ENCODE peak calls at places on chromosome 4, in eight cellular contexts. A is K562, L is HCT116, F is GM23338, P is HepG2, X is H1, G is GM12878, M is SK-N-MC. C is an unnamed sample.

GRCh38 chr4:10212901-10213300 is 96.3 kb upstream of the WDR1 start:
- DNase-seq in M (no peak), G (no peak), F (no peak), X (no peak), L (no peak), A (no peak), P (no peak), C (no peak)

GRCh38 chr4:11073621-11074051 is 355.1 kb downstream of the HS3ST1 start:
- DNase-seq in P (no peak), M (no peak), G (no peak), A (no peak), F (peak), L (no peak), X (no peak), C (no peak)

GRCh38 chr4:141041021-141041476 is 92.2 kb downstream of the RNF150 start:
- DNase-seq in L (no peak), P (no peak), A (no peak), F (no peak), X (no peak), M (no peak), G (no peak), C (no peak)

GRCh38 chr4:140256335-140256734 is 102.4 kb upstream of the MAML3 start:
- DNase-seq in X (no peak), L (no peak), A (no peak), G (no peak), M (no peak), P (peak), F (no peak), C (peak)

GRCh38 chr4:83657336-83657735 is 121.4 kb downstream of the GPAT3 start:
- DNase-seq in L (no peak), M (no peak), A (no peak), P (no peak), G (no peak), F (no peak), X (no peak), C (no peak)

GRCh38 chr4:126850286-126850685 is 782.5 kb upstream of the INTU start:
- DNase-seq in M (no peak), G (no peak), X (no peak), P (no peak), F (no peak), A (peak), L (peak), C (peak)

GRCh38 chr4:6688879-6689505 is 4.7 kb upstream of the S100P start:
- DNase-seq in X (peak), A (peak), P (peak), G (no peak), L (peak), M (no peak), F (peak), C (peak)

GRCh38 chr4:84971319-84971932 is 4.9 kb upstream of the WDFY3 start:
- DNase-seq in X (no peak), F (peak), A (no peak), P (peak), G (no peak), M (peak), L (peak), C (peak)

GRCh38 chr4:44194365-44194764 is 254.2 kb downstream of the KCTD8 start:
- DNase-seq in P (no peak), L (no peak), A (no peak), X (no peak), F (no peak), G (no peak), M (no peak), C (peak)

GRCh38 chr4:150348079-150348478 is 233.9 kb upstream of the MAB21L2 start:
- DNase-seq in F (no peak), A (no peak), G (no peak), P (no peak), L (peak), M (no peak), X (no peak), C (peak)

GRCh38 chr4:40856836-40857362 is 107.1 kb downstream of the NSUN7 start:
- DNase-seq in X (peak), A (peak), P (no peak), G (no peak), F (peak), M (no peak), L (no peak), C (peak)

GRCh38 chr4:176302283-176303275 is 17.2 kb upstream of the SPCS3 start:
- DNase-seq in G (no peak), P (no peak), L (peak), F (no peak), X (no peak), A (no peak), M (no peak), C (no peak)

GRCh38 chr4:6576512-6576911 is 1.5 kb downstream of the MAN2B2 start:
- DNase-seq in A (no peak), G (no peak), L (no peak), P (no peak), X (no peak), F (no peak), M (no peak), C (no peak)

GRCh38 chr4:102826105-102826889 is 1.1 kb downstream of the UBE2D3 start:
- DNase-seq in X (peak), F (no peak), A (no peak), P (no peak), G (no peak), M (no peak), L (no peak), C (no peak)

GRCh38 chr4:141247430-141247780 is 26.7 kb downstream of the ZNF330 start:
- DNase-seq in A (no peak), F (no peak), X (no peak), P (no peak), G (no peak), M (no peak), L (no peak), C (no peak)

GRCh38 chr4:93466440-93466839 is 362.1 kb upstream of the ATOH1 start:
- DNase-seq in P (no peak), L (no peak), A (no peak), X (no peak), F (peak), G (no peak), M (no peak), C (no peak)

GRCh38 chr4:170388255-170388654 is 298.5 kb upstream of the AADAT start:
- DNase-seq in G (no peak), X (no peak), L (no peak), P (no peak), A (no peak), M (no peak), F (no peak), C (no peak)

GRCh38 chr4:127604949-127605709 is 27.6 kb upstream of the INTU start:
- DNase-seq in F (peak), X (peak), G (no peak), A (peak), P (peak), L (peak), M (no peak), C (peak)

GRCh38 chr4:10173754-10174749 is 57.5 kb upstream of the WDR1 start:
- DNase-seq in G (no peak), X (no peak), P (no peak), F (no peak), A (no peak), L (no peak), M (no peak), C (no peak)

GRCh38 chr4:155530290-155530689 is 136.4 kb upstream of the GUCY1A1 start:
- DNase-seq in F (no peak), L (no peak), G (no peak), P (no peak), A (no peak), M (no peak), X (no peak), C (peak)

GRCh38 chr4:11011249-11011648 is 326.7 kb upstream of the CLNK start:
- DNase-seq in F (no peak), A (no peak), L (no peak), M (no peak), P (no peak), X (no peak), G (no peak), C (no peak)

GRCh38 chr4:48827622-48828021 is 3.3 kb upstream of the OCIAD1 start:
- DNase-seq in A (no peak), L (no peak), F (no peak), P (no peak), M (no peak), X (no peak), G (no peak), C (no peak)
- TF ChIP-seq POLR2AphosphoS5 in A (no peak), L (no peak), F (no peak), P (no peak), M (no peak), X (no peak), G (no peak), C (no peak)

GRCh38 chr4:1403177-1403583 is 3.1 kb downstream of the NKX1-1 start:
- DNase-seq in G (no peak), F (peak), L (no peak), M (no peak), A (no peak), X (no peak), P (no peak), C (no peak)
- TF ChIP-seq EZH2 in G (no peak), F (peak), L (no peak), M (no peak), A (no peak), X (peak), P (no peak), C (peak)

DNA sequence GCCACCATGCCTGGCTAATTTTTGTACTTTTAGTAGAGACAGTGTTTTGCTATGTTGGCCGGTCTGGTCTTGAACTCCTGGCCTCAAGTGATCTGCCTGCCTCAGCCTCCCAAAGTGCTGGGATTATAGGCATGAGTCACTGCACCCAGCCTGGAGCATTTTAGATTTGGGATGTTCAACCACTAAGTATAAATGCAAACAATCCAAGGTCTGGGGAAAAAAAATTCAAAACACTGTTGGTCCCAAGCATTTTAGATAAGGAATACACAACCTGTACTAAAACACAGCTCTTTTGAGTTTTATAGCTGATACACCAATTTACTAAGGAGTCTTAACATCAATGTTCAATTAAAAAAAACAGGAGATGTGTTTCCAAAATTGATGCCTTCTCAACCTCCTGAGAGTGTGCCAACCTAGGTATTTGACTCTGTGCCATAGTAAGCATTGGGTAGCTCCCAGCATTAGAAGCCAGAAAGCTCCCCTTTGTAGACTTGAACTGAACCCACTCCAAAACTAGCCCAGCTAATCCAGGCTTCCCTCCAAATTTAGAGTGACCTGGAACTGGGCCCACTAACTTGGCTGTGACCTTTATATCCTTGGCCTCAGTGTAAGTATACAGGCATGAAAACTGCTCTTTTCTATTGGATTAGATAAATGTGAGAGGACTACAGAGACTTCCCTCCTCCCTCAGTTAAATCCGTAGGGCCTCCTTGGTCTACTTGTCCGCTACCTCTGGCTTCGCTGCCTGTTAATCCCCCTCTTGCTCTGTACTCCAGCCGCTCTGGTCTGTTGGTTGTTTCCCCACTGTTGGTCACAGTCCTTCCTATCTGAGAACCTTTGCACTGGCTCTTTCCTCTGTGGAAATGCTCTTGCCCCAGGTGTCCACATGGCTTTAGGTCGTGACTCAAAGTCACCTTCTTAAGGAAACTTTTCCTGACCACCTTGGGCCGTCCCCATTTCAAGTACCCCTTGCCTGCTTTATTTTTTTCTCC is 77.6 kb downstream of the CCKAR start:
- DNase-seq in F (no peak), M (no peak), G (no peak), P (no peak), X (no peak), A (no peak), L (no peak), C (no peak)
- TF ChIP-seq POLR2AphosphoS5 in F (no peak), M (no peak), G (no peak), P (no peak), X (no peak), A (no peak), L (no peak), C (no peak)

GRCh38 chr4:80171656-80172055 is 25.6 kb upstream of the PRDM8 start:
- DNase-seq in P (no peak), A (no peak), M (no peak), L (no peak), X (no peak), G (no peak), F (no peak), C (no peak)

GRCh38 chr4:80173387-80173786 is 23.9 kb upstream of the PRDM8 start:
- DNase-seq in F (no peak), M (no peak), P (no peak), G (no peak), A (no peak), X (no peak), L (no peak), C (peak)

GRCh38 chr4:80171251-80171650 is 26.1 kb upstream of the PRDM8 start:
- DNase-seq in G (no peak), A (no peak), X (no peak), L (no peak), P (no peak), M (no peak), F (no peak), C (no peak)

GRCh38 chr4:80173841-80174240 is 23.5 kb upstream of the PRDM8 start:
- DNase-seq in L (no peak), G (no peak), X (no peak), A (no peak), M (no peak), F (no peak), P (no peak), C (no peak)

GRCh38 chr4:80172203-80172602 is 25.1 kb upstream of the PRDM8 start:
- DNase-seq in L (no peak), P (no peak), G (no peak), F (no peak), M (no peak), X (no peak), A (no peak), C (no peak)
- TF ChIP-seq EZH2 in L (no peak), P (no peak), G (no peak), F (no peak), M (no peak), X (no peak), A (no peak), C (no peak)

GRCh38 chr4:60378010-60378409 is 822.1 kb upstream of the ADGRL3 start:
- DNase-seq in X (no peak), L (no peak), M (no peak), F (no peak), A (no peak), G (no peak), P (no peak), C (no peak)
- TF ChIP-seq POLR2AphosphoS5 in X (no peak), L (no peak), M (no peak), F (no peak), A (no peak), G (no peak), P (no peak), C (no peak)

DNA sequence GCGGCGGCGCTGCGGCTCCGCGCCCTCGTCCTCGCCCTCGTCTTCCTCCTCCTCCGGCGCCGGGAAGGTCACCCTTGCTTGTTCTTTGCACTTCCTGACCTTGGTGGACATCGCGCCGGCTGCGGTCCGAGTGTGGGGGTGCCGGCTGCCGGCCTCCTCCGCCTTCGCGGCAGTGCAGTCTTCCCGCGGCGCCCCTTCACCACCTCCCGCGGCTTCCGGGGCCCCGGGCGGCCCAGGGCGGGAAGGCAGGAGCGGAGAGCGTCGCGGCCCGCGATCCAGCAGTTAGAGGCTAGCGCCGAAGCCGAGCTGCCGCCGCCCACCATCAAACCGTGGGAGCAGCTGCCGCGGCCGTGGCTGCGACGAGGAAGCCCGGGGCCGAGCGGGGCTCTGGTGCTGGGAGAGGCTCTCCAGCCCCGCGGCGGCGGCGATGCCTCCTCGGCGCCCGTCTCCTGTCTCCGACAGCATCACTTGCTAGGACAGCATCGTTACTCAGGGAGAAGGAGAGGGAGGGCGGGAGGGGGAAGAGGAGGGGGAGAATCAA is at the start of gene TRPC3:
- DNase-seq in L (no peak), F (peak), G (no peak), M (no peak), A (peak), P (no peak), X (peak), C (peak)
- TF ChIP-seq EZH2 in L (no peak), F (no peak), G (no peak), M (no peak), A (peak), P (no peak), X (peak), C (peak)

GRCh38 chr4:25551608-25552007 is 104.0 kb upstream of the SLC34A2 start:
- DNase-seq in X (no peak), P (no peak), L (no peak), M (no peak), F (no peak), G (no peak), A (no peak), C (no peak)
- TF ChIP-seq POLR2AphosphoS5 in X (no peak), P (no peak), L (no peak), M (no peak), F (no peak), G (no peak), A (no peak), C (no peak)

GRCh38 chr4:8552024-8552423 is 28.2 kb upstream of the GPR78 start:
- DNase-seq in X (no peak), L (no peak), M (no peak), P (no peak), A (no peak), F (no peak), G (no peak), C (no peak)

GRCh38 chr4:8553216-8553615 is 27.0 kb upstream of the GPR78 start:
- DNase-seq in A (no peak), M (no peak), L (no peak), P (no peak), X (no peak), F (no peak), G (no peak), C (no peak)

GRCh38 chr4:8554555-8555100 is 25.6 kb upstream of the GPR78 start:
- DNase-seq in L (no peak), P (no peak), G (no peak), A (no peak), M (no peak), X (no peak), F (no peak), C (no peak)

GRCh38 chr4:8553958-8554357 is 26.2 kb upstream of the GPR78 start:
- DNase-seq in M (no peak), A (no peak), F (no peak), L (no peak), X (no peak), G (no peak), P (no peak), C (no peak)

GRCh38 chr4:8552581-8553205 is 27.5 kb upstream of the GPR78 start:
- DNase-seq in L (no peak), X (no peak), A (no peak), P (no peak), G (no peak), M (no peak), F (no peak), C (no peak)
- TF ChIP-seq EZH2 in L (no peak), X (no peak), A (no peak), P (no peak), G (no peak), M (no peak), F (no peak), C (no peak)

GRCh38 chr4:89492476-89493110 is 185.0 kb upstream of the GPRIN3 start:
- DNase-seq in P (no peak), L (no peak), F (no peak), G (no peak), A (no peak), X (no peak), M (no peak), C (peak)
- TF ChIP-seq POLR2AphosphoS5 in P (no peak), L (no peak), F (no peak), G (no peak), A (no peak), X (no peak), M (no peak), C (peak)

DNA sequence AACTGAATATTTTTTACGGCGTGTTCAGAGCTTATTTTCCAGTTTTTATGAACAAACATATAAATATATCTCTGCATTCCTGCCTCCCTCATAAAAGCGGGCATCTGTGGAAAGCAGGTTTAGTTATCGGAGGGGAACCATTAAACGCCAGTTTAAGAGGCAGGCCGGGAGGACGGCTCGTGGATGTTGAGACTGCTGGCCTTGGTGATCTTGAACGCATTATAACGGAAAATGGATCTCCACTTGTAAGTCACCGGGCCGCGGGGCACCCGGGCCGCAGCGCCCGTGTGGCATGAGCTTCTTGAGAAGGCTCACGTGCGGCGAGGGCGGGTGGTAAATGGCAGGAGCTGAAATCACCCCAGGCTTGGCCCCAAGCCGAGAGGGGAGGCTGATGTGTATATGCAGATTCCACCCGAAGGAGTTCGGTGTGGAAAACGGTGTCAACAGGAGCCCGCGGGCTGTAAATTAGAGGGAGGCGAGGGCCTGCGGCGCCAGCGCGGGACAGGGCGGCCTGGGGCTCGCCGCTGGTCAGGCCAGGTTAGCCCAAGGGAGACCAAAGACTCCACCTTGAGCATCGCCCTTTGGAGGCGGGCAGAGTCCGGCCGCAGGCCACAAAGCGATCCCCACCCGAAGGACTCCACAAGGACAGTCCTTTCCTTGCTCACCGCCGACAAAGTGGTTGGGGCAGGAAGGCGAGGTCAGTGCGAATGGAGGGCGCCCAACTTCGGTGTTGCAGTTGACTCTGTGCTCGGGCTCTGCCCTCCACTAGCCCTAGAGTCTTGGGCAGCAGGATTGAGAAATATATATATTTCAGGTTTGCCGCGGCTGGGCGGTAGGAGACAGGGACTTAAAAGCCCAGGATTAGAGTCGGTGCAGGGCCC is 1.3 kb upstream of the HAND2 start:
- DNase-seq in L (no peak), F (peak), A (no peak), X (peak), M (no peak), P (no peak), G (no peak), C (no peak)
- TF ChIP-seq EZH2 in L (no peak), F (peak), A (no peak), X (peak), M (no peak), P (no peak), G (no peak), C (peak)